ENCODE peak calls at places on chromosomes 11 and 22, in seven cellular contexts. Y is GM12878, R is HepG2, S is SK-N-SH, B is H1, L is Panc1, N is K562. X is an unnamed sample.

GRCh38 chr11:111913031-111913861 is 712 bp downstream of the HSPB2 start:
- DNase-seq in N (no peak), Y (no peak), L (no peak), S (no peak), B (no peak), R (no peak), X (no peak)

GRCh38 chr11:130779943-130780342 is 136.3 kb downstream of the SNX19 start:
- DNase-seq in B (no peak), R (no peak), N (no peak), L (no peak), S (no peak), Y (no peak), X (no peak)

GRCh38 chr11:113242767-113243397 is 71.5 kb upstream of the TTC12 start:
- DNase-seq in N (no peak), B (no peak), L (no peak), Y (no peak), S (no peak), R (no peak), X (no peak)

GRCh38 chr11:48900131-48900800 is 83.4 kb downstream of the TRIM51G start:
- DNase-seq in R (no peak), S (no peak), L (no peak), B (no peak), N (peak; percentile 1), Y (no peak), X (no peak)

GRCh38 chr11:119745776-119746535 is 17.0 kb upstream of the NECTIN1 start:
- DNase-seq in Y (no peak), S (no peak), L (no peak), R (no peak), B (no peak), N (no peak), X (no peak)

GRCh38 chr22:29700949-29701927 is 18.6 kb upstream of the CABP7 start:
- DNase-seq in L (no peak), Y (no peak), R (peak; percentile 37), B (no peak), S (peak; percentile 64), N (peak; percentile 67), X (peak; percentile 51)

GRCh38 chr11:115286614-115287013 is 217.6 kb downstream of the CADM1 start:
- DNase-seq in R (no peak), B (no peak), L (no peak), N (no peak), S (no peak), Y (no peak), X (no peak)

GRCh38 chr11:35045219-35045819 is 93.7 kb upstream of the CD44 start:
- DNase-seq in L (no peak), B (no peak), Y (no peak), S (no peak), N (no peak), R (peak; percentile 64), X (no peak)

GRCh38 chr11:79616392-79616831 is 175.6 kb upstream of the TENM4 start:
- DNase-seq in R (no peak), B (no peak), S (no peak), Y (no peak), N (no peak), L (no peak), X (no peak)

GRCh38 chr11:82987997-82988396 is 83.7 kb downstream of the RAB30 start:
- DNase-seq in S (no peak), Y (no peak), R (no peak), B (no peak), L (no peak), N (no peak), X (no peak)

GRCh38 chr11:30919389-30920172 is 333.4 kb upstream of the MPPED2 start:
- DNase-seq in S (no peak), R (no peak), B (no peak), L (no peak), Y (no peak), N (no peak), X (no peak)

GRCh38 chr11:22922672-22923071 is 62.4 kb upstream of the CCDC179 start:
- DNase-seq in N (no peak), L (no peak), S (no peak), B (no peak), R (no peak), Y (no peak), X (no peak)

GRCh38 chr11:111465400-111465799 is 46.8 kb downstream of the BTG4 start:
- DNase-seq in S (no peak), N (no peak), L (no peak), Y (no peak), R (no peak), B (no peak), X (no peak)

GRCh38 chr11:126501641-126502040 is 146.2 kb downstream of the ST3GAL4 start:
- DNase-seq in N (no peak), R (no peak), L (no peak), Y (no peak), S (no peak), B (no peak), X (no peak)

GRCh38 chr22:21108379-21109115 is 62.8 kb downstream of the LRRC74B start:
- DNase-seq in S (no peak), N (no peak), B (no peak), L (no peak), Y (no peak), R (no peak), X (no peak)

GRCh38 chr11:614583-615452 is 932 bp downstream of the IRF7 start:
- DNase-seq in Y (no peak), L (no peak), B (no peak), R (no peak), N (no peak), S (no peak), X (no peak)

GRCh38 chr11:76233936-76234703 is 27.8 kb upstream of the WNT11 start:
- DNase-seq in L (no peak), B (no peak), R (no peak), S (peak; percentile 74), N (peak; percentile 51), Y (peak; percentile 37), X (no peak)

GRCh38 chr22:49044776-49045175 is 782.9 kb downstream of the BRD1 start:
- DNase-seq in B (no peak), N (no peak), R (no peak), L (no peak), S (no peak), Y (no peak), X (no peak)

GRCh38 chr22:49764151-49764581 is 63.5 kb downstream of the BRD1 start:
- DNase-seq in B (no peak), S (peak; percentile 44), Y (no peak), N (no peak), R (no peak), L (no peak), X (no peak)

GRCh38 chr11:43508511-43508918 is 149.8 kb downstream of the TTC17 start:
- DNase-seq in N (no peak), Y (no peak), L (no peak), B (no peak), R (no peak), S (no peak), X (no peak)

GRCh38 chr11:65618763-65619162 is 3.2 kb downstream of the PCNX3 start:
- DNase-seq in R (no peak), L (no peak), Y (no peak), S (no peak), B (no peak), N (no peak), X (no peak)

GRCh38 chr11:65620666-65621065 is 5.1 kb downstream of the PCNX3 start:
- DNase-seq in S (no peak), R (no peak), N (no peak), B (no peak), L (no peak), Y (no peak), X (no peak)

GRCh38 chr11:65617990-65618751 is 2.6 kb downstream of the PCNX3 start:
- DNase-seq in N (no peak), Y (no peak), L (no peak), R (no peak), B (no peak), S (no peak), X (no peak)

GRCh38 chr11:65621460-65621859 is 5.9 kb downstream of the PCNX3 start:
- DNase-seq in S (no peak), Y (no peak), B (no peak), R (no peak), N (no peak), L (no peak), X (no peak)

GRCh38 chr11:65619281-65619928 is 3.8 kb downstream of the PCNX3 start:
- DNase-seq in N (no peak), Y (no peak), R (no peak), B (no peak), S (no peak), L (no peak), X (no peak)
- TF ChIP-seq SIN3A in N (no peak), Y (no peak), R (no peak), B (no peak), S (no peak), L (no peak), X (no peak)

DNA sequence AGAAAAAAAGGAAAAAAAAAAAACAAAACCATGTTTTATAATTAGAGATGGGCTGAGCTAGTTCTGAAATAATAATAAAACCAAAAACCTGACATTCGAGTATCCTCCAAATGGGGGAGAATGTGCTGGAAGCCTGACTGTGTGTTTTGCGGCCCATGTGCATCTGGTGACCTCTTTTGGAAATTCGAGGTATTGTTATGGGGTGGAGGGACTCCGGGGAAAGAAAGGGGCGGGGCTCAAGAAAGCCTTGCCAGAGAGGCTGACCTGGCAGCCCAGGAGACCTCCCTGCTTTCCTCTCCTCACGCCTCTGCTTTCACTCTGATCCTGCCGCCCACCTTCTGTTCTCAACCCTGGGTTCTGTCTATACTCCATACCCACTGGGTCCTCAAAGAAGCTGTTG is 72.9 kb downstream of the CTTN start:
- DNase-seq in S (peak; percentile 56), B (peak; percentile 41), R (no peak), Y (no peak), L (no peak), N (peak; percentile 80), X (peak; percentile 23)
- TF ChIP-seq SIN3A in S (no peak), B (no peak), R (no peak), Y (no peak), L (no peak), N (no peak), X (no peak)

DNA sequence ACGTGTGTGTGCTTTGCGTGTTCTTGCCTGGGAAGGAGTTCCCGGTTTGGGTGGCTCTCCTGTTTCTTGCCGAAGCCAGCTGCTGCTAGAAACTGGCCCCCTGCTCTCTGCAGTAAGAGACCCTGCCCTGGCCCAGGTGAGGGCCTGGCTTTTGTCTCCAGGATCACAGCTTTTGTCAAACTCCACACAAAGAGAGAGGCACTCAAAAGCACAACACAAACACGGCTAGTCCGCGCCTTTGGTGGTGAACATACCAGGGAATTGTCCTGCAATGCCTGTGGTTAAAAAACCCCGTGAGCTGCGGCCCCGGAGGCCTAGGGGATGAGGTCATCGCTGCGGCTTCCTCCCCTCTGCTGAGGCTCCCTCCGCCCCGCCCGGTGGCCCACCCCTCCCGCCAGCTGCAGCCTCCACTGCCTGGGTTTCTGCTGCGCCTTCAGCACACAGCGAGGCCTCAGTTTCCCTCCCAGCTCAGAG is 88.9 kb downstream of the KCNQ1 start:
- DNase-seq in R (peak; percentile 85), S (no peak), B (peak; percentile 77), L (peak; percentile 24), N (peak; percentile 80), Y (no peak), X (peak; percentile 63)
- TF ChIP-seq SIN3A in R (no peak), S (no peak), B (no peak), L (no peak), N (no peak), Y (no peak), X (no peak)

DNA sequence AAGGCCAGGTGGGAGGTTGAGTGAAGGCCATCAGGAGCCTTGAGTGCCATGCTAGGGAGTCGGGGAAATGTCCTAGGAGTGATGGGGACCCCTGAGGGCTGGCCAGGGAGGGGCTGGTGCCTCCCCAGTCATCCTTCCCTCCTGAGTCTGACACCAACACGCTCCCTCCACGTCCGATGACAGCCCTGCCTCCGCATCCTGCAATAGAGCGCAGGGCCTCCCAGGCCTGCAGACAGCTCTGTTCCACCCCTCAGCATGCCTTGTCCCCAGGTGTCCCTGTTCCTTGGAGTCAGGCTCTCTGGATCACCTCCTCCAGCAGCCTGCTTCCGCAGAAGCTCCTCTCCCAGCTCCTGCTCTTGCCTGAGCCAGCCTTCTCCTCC is 3.1 kb downstream of the RAC2 start:
- DNase-seq in L (no peak), B (no peak), N (no peak), Y (no peak), R (no peak), S (peak; percentile 19), X (no peak)
- TF ChIP-seq SIN3A in L (no peak), B (no peak), N (no peak), Y (no peak), R (no peak), S (no peak), X (no peak)